ENCODE peak calls at places on chromosomes 5 and 9, in four cellular contexts. E is HCT116, N is HepG2, C is K562. H is an unnamed sample.

GRCh38 chr9:128629852-128630545 is 26.6 kb downstream of the DYNC2I2 start:
- DNase-seq in E (no peak), N (no peak), C (no peak), H (no peak)

GRCh38 chr9:137127301-137128157 is 11.4 kb upstream of the GRIN1 start:
- DNase-seq in E (no peak), N (peak), C (peak), H (no peak)

GRCh38 chr9:16727452-16728127 is 142.9 kb downstream of the BNC2 start:
- DNase-seq in E (no peak), N (no peak), C (no peak), H (no peak)

GRCh38 chr5:58274199-58274598 is 185.7 kb downstream of the PLK2 start:
- DNase-seq in N (no peak), E (no peak), C (no peak), H (no peak)

GRCh38 chr9:15239816-15240215 is 67.2 kb downstream of the TTC39B start:
- DNase-seq in E (no peak), N (no peak), C (no peak), H (no peak)

GRCh38 chr9:125732562-125732961 is 14.6 kb upstream of the PBX3 start:
- DNase-seq in N (no peak), C (no peak), E (no peak), H (no peak)

GRCh38 chr9:27750571-27750970 is 177.3 kb upstream of the C9orf72 start:
- DNase-seq in E (no peak), N (no peak), C (no peak), H (no peak)

GRCh38 chr9:127767909-127768331 is 10.5 kb downstream of the SH2D3C start:
- DNase-seq in C (no peak), E (no peak), N (no peak), H (no peak)

GRCh38 chr9:98146101-98146991 is 27.3 kb upstream of the TRIM14 start:
- DNase-seq in N (peak), E (no peak), C (no peak), H (no peak)

GRCh38 chr5:159001247-159001646 is 98.5 kb downstream of the EBF1 start:
- DNase-seq in E (no peak), C (no peak), N (no peak), H (no peak)

GRCh38 chr5:142680605-142681259 is 5.2 kb downstream of the FGF1 start:
- DNase-seq in E (peak), C (no peak), N (peak), H (peak)

GRCh38 chr9:89781838-89782237 is 177.0 kb downstream of the GADD45G start:
- DNase-seq in C (no peak), E (no peak), N (no peak), H (no peak)

GRCh38 chr5:1204693-1205242 is 3.4 kb downstream of the SLC6A19 start:
- DNase-seq in E (peak), C (peak), N (peak), H (no peak)

GRCh38 chr5:38167562-38167996 is 90.8 kb upstream of the EGFLAM start:
- DNase-seq in C (no peak), E (no peak), N (no peak), H (no peak)

GRCh38 chr9:93315118-93315517 is 131.2 kb downstream of the WNK2 start:
- DNase-seq in N (no peak), E (no peak), C (no peak), H (no peak)

GRCh38 chr5:97365918-97366317 is 182.9 kb upstream of the RIOK2 start:
- DNase-seq in C (no peak), N (no peak), E (no peak), H (no peak)

GRCh38 chr9:34656992-34657391 is 5.0 kb downstream of the IL11RA start:
- DNase-seq in C (no peak), N (no peak), E (no peak), H (no peak)

GRCh38 chr9:126722252-126722921 is 82.5 kb upstream of the ZBTB43 start:
- DNase-seq in N (no peak), E (peak), C (peak), H (no peak)

GRCh38 chr5:18686253-18686652 is 1052.0 kb downstream of the TAF11L14 start:
- DNase-seq in E (no peak), N (no peak), C (no peak), H (no peak)

GRCh38 chr9:126360073-126360472 is 33.4 kb downstream of the MVB12B start:
- DNase-seq in C (no peak), N (no peak), E (no peak), H (no peak)

GRCh38 chr5:74016373-74016772 is 390.4 kb downstream of the ARHGEF28 start:
- DNase-seq in E (peak), N (peak), C (peak), H (no peak)

GRCh38 chr5:154937718-154938466 is at the start of gene GEMIN5:
- DNase-seq in C (peak), E (peak), N (peak), H (peak)

GRCh38 chr5:29516224-29516623 is 1677.3 kb upstream of the CDH6 start:
- DNase-seq in E (no peak), C (no peak), N (no peak), H (no peak)

GRCh38 chr5:80834710-80835109 is 125.5 kb upstream of the RASGRF2 start:
- DNase-seq in E (no peak), N (no peak), C (no peak), H (no peak)

GRCh38 chr5:76692651-76693050 is 23.3 kb upstream of the F2R start:
- DNase-seq in E (no peak), C (no peak), N (no peak), H (no peak)

GRCh38 chr5:96031811-96032261 is 70.2 kb upstream of the ELL2 start:
- DNase-seq in E (no peak), C (no peak), N (no peak), H (no peak)

GRCh38 chr9:87713990-87714335 is 12.0 kb upstream of the CTSL start:
- DNase-seq in C (no peak), N (no peak), E (no peak), H (no peak)

GRCh38 chr5:132839426-132840301 is 9.2 kb upstream of the SHROOM1 start:
- DNase-seq in C (no peak), N (peak), E (no peak), H (no peak)

GRCh38 chr5:35313296-35313695 is 83.0 kb upstream of the PRLR start:
- DNase-seq in E (no peak), N (no peak), C (no peak), H (no peak)

GRCh38 chr5:115086473-115086872 is 83.2 kb downstream of the TRIM36 start:
- DNase-seq in C (no peak), N (no peak), E (no peak), H (no peak)

GRCh38 chr5:137497396-137498290 is 1.5 kb downstream of the SPOCK1 start:
- DNase-seq in N (no peak), C (no peak), E (no peak), H (no peak)

GRCh38 chr5:24226492-24226891 is 418.3 kb downstream of the CDH10 start:
- DNase-seq in N (no peak), C (no peak), E (no peak), H (no peak)

GRCh38 chr5:136016945-136017530 is 11.8 kb upstream of the TGFBI start:
- DNase-seq in E (peak), C (no peak), N (no peak), H (no peak)

GRCh38 chr5:96157077-96157780 is 195.6 kb upstream of the ELL2 start:
- DNase-seq in E (no peak), C (no peak), N (no peak), H (no peak)

GRCh38 chr5:111680737-111681413 is 76.1 kb downstream of the NREP start:
- DNase-seq in N (peak), C (no peak), E (peak), H (no peak)
- TF ChIP-seq TCF7L2 in N (no peak), C (no peak), E (no peak), H (peak)

GRCh38 chr5:78727786-78728761 is 79.5 kb upstream of the LHFPL2 start:
- DNase-seq in E (no peak), C (no peak), N (peak), H (no peak)
- TF ChIP-seq TCF7L2 in E (no peak), C (no peak), N (no peak), H (no peak)

GRCh38 chr5:64165160-64165499 is 513 bp upstream of the RNF180 start:
- DNase-seq in E (no peak), N (no peak), C (no peak), H (no peak)

GRCh38 chr5:64164166-64164565 is 1.5 kb upstream of the RNF180 start:
- DNase-seq in C (no peak), N (no peak), E (no peak), H (no peak)

GRCh38 chr5:64163746-64164145 is 1.9 kb upstream of the RNF180 start:
- DNase-seq in C (no peak), N (no peak), E (no peak), H (no peak)

GRCh38 chr5:64166201-64166959 is 737 bp downstream of the RNF180 start:
- DNase-seq in E (no peak), C (no peak), N (no peak), H (no peak)

DNA sequence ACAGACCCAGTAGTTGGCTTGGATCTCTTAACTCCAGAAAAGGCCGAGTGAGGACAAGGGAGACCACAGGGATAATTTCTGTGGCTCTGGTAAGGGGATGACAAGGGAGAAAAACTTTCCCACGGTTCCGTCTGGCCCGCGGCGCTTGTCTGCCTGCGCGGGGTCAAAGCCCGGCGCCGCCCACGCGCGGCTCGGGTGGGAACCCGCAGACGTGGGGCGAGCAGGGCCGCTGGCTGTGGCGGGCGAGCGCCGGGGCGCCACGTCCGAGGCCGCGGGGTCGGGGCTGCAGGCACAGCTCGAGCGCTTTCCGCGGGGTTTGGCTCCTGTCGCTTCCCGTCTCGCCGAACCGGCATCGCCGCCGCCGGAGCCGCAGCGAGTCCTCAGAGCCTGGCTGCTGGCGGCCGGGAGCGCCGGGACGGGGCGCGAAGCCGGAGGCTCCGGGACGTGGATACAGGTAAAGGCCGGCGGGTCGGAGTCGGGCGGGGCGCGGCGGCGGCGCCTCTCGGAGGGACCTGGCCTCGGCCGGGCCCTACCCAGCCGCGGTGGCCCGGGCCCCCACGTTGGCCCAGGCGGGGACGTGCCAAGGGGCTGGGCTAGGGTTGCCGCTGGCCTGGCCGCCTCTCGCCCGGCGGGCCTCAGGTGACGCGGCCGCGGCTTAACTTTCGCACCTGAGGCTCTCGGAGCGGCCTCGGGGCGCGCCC is at the start of gene RNF180:
- DNase-seq in C (no peak), E (no peak), N (no peak), H (no peak)
- TF ChIP-seq TCF7L2 in C (no peak), E (no peak), N (no peak), H (no peak)

DNA sequence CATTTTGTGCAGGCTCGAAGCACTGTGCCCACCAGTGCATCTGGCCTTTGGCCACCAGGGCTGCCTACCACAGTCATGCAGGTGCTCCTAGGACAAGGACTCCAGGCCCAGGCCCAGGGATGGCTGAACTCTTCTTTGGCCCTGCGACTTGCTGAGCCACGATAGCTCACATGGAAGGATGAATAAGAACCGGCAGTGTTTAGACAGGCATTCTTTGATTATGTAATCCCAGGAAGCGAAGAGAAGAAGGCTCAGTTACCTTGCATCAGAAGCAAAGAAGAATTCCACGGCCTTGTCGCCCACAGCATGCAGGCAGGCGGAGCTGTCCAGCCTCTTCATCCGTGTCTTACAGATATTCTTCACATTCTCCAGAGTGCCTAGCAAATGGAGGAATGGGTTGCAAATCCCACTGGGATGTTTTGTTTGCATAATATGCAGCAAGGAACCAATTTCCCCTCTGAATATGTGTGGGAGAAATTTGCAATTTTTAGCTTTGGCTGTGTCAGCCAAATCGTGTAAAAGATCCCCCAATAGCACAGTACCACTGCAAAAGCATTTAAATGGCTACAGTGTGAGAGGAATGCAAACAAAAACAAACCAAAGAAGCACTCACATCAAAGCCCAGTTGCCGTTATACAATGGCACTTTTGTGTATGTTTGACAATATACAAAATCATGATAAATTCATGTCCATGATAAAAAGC is 29.1 kb downstream of the GFPT2 start:
- DNase-seq in E (no peak), N (no peak), C (no peak), H (no peak)
- TF ChIP-seq TCF7L2 in E (no peak), N (no peak), C (no peak), H (no peak)

DNA sequence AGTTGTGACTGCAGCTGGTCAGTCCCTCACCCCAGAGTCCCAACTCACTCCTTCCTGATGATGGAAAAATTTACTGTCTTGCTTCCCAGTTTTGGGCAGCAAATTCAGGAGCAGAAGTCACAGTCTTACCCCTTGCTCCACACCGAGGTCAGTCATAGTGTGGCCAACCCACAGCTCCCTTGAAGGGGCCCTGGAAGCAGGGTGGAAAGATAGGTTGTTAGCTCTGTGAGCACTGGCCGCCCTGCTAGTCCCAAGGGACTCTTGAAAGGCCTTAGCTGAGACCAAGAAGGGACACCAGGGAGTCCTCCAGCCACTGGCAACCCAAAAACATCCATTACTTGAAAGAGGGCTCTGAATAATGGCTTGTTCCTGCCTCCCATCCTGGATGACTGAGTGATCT is 40.0 kb downstream of the GSN start:
- DNase-seq in E (no peak), C (no peak), N (no peak), H (no peak)
- TF ChIP-seq TCF7L2 in E (no peak), C (no peak), N (no peak), H (no peak)

DNA sequence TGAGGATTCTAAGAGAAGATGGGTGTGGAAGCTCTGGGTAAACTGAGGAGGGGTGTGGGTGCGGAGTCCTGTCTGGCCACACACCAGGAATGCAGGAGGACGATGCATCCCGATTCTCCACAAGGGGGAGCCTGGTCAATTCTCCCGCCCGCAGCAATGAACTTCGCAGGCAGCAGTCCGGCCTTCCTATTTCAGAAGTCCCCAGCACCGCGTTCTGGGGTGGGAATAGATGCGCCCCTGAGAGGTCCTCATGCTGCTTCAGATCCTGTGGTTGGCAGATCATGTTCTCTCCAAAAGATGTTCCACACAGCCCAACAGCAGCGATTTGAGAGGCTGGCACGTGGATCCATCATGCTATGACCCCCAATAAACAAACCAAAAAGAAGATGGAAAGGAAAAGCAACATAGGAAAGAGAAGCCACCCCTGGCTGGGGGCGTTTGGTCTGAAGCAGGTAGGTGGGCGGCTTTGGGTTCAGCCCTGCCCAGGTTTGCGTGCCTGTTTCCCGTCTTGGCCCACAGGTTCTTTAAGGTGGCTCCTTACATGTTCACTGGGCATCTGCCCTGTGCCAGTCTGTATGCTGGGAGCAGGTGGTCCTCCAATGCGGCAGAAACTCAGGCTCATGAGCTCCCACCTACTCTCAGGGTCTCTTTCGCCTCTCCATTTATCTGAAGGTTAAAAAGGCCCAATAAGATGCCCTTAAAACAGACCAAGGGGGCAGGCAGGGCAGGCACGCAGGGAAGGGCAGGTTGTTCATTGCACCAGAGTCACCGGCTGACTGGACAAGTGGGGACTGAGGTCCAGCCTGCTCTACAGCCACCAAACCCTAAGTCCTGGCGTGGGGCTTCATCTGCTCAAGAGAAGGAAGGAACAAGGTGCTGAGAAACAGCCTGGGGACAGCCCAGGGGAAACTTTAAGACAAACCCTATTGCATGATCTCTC is 171.6 kb downstream of the PAX5 start:
- DNase-seq in C (peak), N (peak), E (peak), H (peak)
- TF ChIP-seq TCF7L2 in C (no peak), N (no peak), E (no peak), H (no peak)

DNA sequence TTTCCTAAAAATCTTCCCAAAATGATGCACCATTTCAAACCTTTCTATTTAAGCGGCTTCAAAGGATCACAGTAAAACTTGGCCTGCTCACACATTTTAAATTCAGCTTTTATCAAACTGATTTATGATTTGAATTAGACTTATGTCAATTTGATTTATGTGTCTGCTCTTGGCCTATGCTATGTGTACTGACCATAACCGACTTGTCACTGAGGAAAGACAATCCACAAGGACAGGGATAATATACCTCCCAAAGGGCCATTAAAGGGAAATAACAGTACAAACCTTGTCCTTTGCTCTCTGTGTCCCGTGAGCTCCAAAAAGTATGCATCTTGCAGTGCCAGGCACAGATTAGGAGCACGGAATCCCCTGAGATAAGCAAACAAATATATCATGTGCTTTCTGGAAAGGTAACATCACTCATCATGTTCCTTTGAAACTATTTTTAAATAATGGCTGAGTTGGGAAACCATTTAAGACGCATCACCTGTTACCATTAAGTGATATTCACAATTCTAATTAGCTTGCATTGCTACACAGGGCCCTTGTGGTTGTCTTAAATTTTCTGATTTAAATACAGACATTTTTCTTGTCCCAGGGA is 31.9 kb upstream of the FTMT start:
- DNase-seq in C (no peak), E (no peak), N (no peak), H (no peak)
- TF ChIP-seq TCF7L2 in C (no peak), E (no peak), N (no peak), H (no peak)

DNA sequence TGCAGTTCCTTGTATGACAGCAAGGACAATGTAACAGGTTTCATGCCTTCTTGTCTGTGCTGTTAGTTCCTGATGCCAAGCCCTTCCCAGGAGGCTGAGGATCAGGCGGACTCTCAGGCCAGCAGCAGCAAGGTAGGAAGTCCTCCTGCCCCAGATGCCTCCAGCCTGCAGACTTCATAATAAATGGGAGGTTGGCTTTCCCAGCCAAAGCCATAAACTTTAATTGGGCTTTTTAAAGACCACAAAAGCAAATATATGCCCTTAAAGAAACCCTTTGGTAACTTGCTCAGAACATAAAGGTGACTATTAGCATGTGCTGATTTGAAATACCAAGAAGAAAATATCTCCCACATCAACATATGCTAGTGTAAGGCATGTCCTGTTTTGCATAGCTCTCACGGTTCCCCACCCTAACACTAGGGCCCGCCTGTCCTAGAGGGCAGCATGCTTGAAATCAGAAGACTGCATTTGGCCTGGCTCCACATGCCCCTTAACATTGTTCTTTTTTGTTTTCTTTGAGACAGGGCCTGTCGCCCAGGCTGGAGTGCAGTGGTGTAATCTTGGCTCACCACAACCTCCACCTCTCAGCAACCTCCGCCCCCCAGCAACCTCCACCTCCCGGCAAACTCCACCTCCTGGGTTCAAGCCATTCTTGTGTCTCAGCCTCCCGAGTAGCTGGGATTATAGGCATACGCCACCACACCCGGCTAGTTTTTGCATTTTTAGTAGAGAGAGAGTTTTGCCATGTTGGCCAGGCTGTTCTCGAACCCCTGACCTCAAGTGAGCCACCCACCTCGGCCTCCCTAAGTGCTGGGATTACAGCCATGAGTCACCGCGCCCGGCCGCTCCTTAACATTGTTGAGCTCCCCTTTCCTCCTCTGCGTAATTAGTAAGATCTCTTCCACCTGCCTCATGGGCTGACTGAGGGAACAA is 44.6 kb upstream of the FCN1 start:
- DNase-seq in E (no peak), C (no peak), N (no peak), H (no peak)
- TF ChIP-seq TCF7L2 in E (no peak), C (no peak), N (no peak), H (no peak)

H was measured in Panc1.